ENCODE peak calls at places on chromosomes 13 and 19, in four cellular contexts. G, Z, E and O are unnamed samples.
A peak's percentile ranks its signal among the peaks of the same experiment; 100 is the strongest.

GRCh38 chr13:24176351-24177101 is 16.0 kb downstream of the SPATA13 start:
- DNase-seq in Z (no peak), E (no peak), G (no peak), O (no peak)

GRCh38 chr13:25171517-25172302 is at the start of gene AMER2:
- DNase-seq in Z (no peak), E (peak; percentile 86), G (no peak), O (no peak)

GRCh38 chr13:42760949-42761348 is 20.4 kb upstream of the FAM216B start:
- DNase-seq in Z (no peak), G (no peak), E (no peak), O (no peak)

GRCh38 chr13:57629821-57630235 is 1.7 kb upstream of the PCDH17 start:
- DNase-seq in E (peak; percentile 98), Z (peak; percentile 69), G (peak; percentile 90), O (no peak)

GRCh38 chr19:10971107-10971715 is 10.4 kb downstream of the SMARCA4 start:
- DNase-seq in G (no peak), E (no peak), Z (no peak), O (no peak)

GRCh38 chr13:106919638-106920037 is 351.7 kb upstream of the ARGLU1 start:
- DNase-seq in E (peak; percentile 63), Z (no peak), G (no peak), O (no peak)

GRCh38 chr19:35522745-35523327 is 5.3 kb downstream of the SBSN start:
- DNase-seq in G (no peak), Z (no peak), E (no peak), O (no peak)

GRCh38 chr13:46211116-46211515 is 612 bp upstream of the LRRC63 start:
- DNase-seq in G (no peak), Z (no peak), E (no peak), O (no peak)

GRCh38 chr13:36788276-36788675 is 30.7 kb upstream of the RFXAP start:
- DNase-seq in E (no peak), G (no peak), Z (no peak), O (peak; percentile 29)

GRCh38 chr13:77521194-77521593 is 14.3 kb upstream of the SCEL start:
- DNase-seq in Z (peak; percentile 64), E (no peak), G (no peak), O (no peak)

GRCh38 chr13:74166286-74166685 is 32.1 kb upstream of the KLF12 start:
- DNase-seq in G (no peak), E (no peak), Z (no peak), O (no peak)

GRCh38 chr13:100106005-100106404 is 17.1 kb downstream of the PCCA start:
- DNase-seq in E (no peak), Z (no peak), G (no peak), O (no peak)

GRCh38 chr19:54430306-54431254 is 15.3 kb downstream of the TTYH1 start:
- DNase-seq in G (no peak), E (peak; percentile 74), Z (no peak), O (no peak)

GRCh38 chr13:92967923-92968322 is 258.7 kb upstream of the GPC6 start:
- DNase-seq in Z (no peak), E (peak; percentile 2), G (no peak), O (no peak)
- TF ChIP-seq CTCF in Z (peak; percentile 6), E (peak; percentile 26), G (no peak), O (peak; percentile 20)

DNA sequence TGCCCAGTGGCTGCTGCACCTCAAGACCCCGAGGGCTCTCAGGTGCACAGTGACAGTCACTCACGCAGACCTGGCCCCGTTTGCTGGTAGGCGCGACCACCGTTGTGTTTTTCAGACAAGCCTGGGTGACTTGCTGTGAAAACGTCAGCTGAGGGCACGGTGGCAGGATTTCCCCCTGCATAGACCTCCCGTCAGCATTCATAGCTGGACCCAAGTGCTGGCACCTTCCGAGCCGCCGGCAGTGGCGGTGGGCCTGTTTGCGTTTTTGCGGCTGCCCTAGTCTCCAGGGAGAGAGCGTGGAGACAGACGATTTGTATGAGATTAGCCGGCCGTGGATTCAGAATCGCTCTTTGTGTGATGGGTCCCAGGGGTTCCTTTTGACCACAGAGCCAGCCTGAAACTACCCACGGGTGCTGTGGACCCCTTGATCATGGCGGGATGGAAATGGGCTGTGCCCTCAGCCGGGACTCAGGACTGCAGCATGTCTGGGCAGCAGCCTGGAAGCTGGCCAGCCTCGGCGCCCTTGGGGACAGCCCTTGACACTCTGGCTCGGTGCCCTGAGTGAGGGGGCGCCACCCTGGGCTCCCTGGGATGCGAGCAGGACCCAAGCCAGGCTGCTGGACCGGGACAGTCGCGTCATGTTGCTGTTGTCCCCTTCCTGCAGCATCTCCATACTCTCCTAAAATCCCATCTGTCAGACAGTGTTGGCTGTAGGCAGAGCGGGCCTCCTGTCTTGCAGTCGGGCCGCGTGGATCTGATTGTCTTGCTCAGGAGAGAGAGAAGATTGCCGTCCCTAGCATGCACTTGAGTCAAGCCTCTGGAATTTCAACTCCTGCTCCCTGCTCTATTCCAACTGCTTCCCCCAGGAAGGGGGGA is 8.6 kb downstream of the KDM4B start:
- DNase-seq in E (no peak), Z (peak; percentile 51), G (no peak), O (peak; percentile 70)
- H3K4me3 ChIP-seq in E (no peak overlapping the region), Z (no peak overlapping the region), G (peak overlapping the region; percentile 5), O (no peak overlapping the region)

DNA sequence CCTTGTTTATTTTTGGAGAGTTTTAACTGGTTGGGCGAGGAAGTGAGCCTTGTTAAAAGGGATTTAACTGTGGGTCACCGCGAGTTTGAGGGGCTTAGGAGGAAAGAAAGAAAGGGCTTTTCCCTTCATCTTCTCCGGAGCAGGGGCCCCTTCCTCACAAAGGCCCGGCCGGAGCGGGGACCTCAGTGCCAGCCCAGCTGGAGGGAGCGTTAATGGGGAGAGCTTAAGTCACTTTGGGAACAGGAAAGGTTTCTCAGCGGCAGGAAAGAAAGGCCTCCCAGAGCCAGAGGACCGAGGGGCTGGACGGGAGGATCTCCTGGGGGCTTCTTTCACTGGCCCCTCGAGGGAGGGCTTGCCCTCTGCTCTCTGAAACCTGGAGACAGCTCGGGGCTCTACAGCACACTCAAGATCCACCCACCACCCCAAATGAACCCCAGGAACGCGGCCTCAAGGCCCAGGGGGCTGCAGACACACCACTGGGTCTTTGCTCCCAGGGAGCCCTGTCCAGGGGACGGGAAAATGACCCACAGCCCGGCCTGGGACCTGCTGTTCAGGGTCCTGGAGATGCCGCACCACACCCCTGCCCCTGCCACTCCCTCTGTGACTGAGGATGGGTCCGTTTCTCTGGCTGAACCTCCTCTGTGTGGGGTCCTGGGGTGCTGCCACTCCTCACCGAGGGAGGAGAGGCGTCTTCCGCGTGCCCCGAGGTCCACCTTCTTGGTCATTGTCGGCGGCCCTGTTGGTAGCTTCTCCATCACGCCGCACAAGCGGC is 128.3 kb downstream of the URI1 start:
- DNase-seq in G (peak; percentile 62), E (peak; percentile 95), Z (no peak), O (no peak)
- H3K27me3 ChIP-seq in G (peaks cover 37% of the 10 kb centered on the region), E (no peaks in the 10 kb centered on the region), Z (no peaks in the 10 kb centered on the region), O (no peaks in the 10 kb centered on the region)

GRCh38 chr13:92549275-92549674 is 677.3 kb upstream of the GPC6 start:
- DNase-seq in Z (no peak), E (no peak), G (no peak), O (no peak)

DNA sequence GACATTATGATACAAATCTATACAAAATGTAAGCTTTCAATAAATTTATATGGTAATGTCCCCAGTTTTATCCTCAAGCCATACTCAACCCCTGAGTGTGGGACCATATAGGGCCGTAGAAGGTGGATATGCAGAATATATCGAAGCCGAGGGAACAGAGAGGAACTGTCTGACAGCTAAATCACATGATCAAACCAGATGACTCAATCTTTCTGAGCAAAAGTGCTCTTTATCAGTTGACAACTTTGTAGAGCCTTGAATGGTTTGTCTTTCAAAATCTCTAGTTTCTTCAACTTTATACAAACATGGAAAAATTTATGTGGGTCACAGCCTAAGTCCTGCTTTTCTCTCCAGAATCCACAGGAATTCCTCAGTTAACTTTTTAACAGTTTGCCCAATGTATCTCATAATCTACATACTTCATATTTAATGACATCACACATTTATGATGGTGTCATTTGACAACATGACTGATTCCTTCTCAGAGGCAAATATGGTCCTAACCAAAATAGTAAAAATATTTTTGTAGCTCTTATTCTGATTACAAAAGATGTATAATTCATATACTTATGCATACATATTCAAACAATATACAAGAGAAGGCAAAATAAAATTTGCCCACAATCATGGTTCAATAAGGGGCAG is 673.0 kb upstream of the GPC6 start:
- DNase-seq in E (no peak), Z (no peak), G (no peak), O (no peak)
- TF ChIP-seq CTCF in E (no peak), Z (no peak), G (no peak), O (no peak)

GRCh38 chr19:17078920-17079709 is 3.5 kb downstream of the MYO9B start:
- DNase-seq in Z (no peak), G (no peak), E (peak; percentile 51), O (no peak)

GRCh38 chr19:17076539-17076919 is 952 bp downstream of the MYO9B start:
- DNase-seq in E (peak; percentile 29), G (no peak), Z (no peak), O (no peak)

GRCh38 chr19:17078038-17078919 is 2.7 kb downstream of the MYO9B start:
- DNase-seq in E (no peak), G (no peak), Z (no peak), O (no peak)

GRCh38 chr19:17075860-17076538 is 422 bp downstream of the MYO9B start:
- DNase-seq in Z (no peak), E (peak; percentile 56), G (no peak), O (no peak)

GRCh38 chr19:17077447-17078028 is 2.0 kb downstream of the MYO9B start:
- DNase-seq in Z (no peak), E (no peak), G (no peak), O (no peak)
- H3K4me3 ChIP-seq in Z (no peak overlapping the region), E (no peak overlapping the region), G (peak overlapping the region; percentile 99), O (no peak overlapping the region)

GRCh38 chr19:47019431-47020041 is at the start of gene NPAS1:
- DNase-seq in E (peak; percentile 63), Z (no peak), G (no peak), O (no peak)

GRCh38 chr19:47021536-47022139 is 2.0 kb downstream of the NPAS1 start:
- DNase-seq in Z (no peak), G (no peak), E (peak; percentile 69), O (no peak)

GRCh38 chr19:47020132-47020805 is 632 bp downstream of the NPAS1 start:
- DNase-seq in E (peak; percentile 74), G (no peak), Z (no peak), O (no peak)

GRCh38 chr19:47022140-47022536 is 2.5 kb downstream of the NPAS1 start:
- DNase-seq in Z (no peak), E (no peak), G (no peak), O (no peak)

DNA sequence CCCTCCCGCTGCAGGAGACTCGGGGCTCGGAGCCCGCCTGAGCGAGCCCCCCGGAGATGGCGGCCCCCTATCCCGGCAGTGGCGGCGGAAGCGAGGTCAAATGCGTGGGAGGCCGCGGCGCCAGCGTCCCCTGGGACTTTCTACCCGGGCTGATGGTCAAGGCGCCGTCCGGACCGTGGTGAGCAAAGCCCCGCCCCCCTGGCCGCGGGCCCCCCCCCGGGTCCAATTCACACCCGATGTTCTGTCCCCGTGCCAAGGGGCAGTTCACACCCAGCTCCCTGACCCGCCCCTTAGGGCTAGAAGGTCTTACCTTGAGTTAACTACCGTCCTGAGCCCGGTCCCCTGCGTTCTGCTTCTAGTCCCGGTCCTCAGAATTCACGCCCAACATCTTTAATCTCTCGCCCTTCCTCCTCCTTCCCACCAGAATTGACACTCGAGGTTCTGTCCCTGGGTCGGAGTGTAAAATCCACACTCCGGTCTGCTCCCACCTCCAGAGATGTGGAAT is 1.4 kb downstream of the NPAS1 start:
- DNase-seq in E (peak; percentile 41), Z (no peak), G (no peak), O (no peak)
- H3K27me3 ChIP-seq in E (peaks cover 75% of the 10 kb centered on the region), Z (peaks cover 52% of the 10 kb centered on the region), G (peaks cover 56% of the 10 kb centered on the region), O (peaks cover 9% of the 10 kb centered on the region)

GRCh38 chr19:41872775-41873647 is 4.1 kb upstream of the CD79A start:
- DNase-seq in G (no peak), Z (no peak), E (peak; percentile 87), O (no peak)
- TF ChIP-seq CTCF in G (no peak), Z (peak; percentile 88), E (peak; percentile 79), O (peak; percentile 76)